ENCODE peak calls at places on chromosome 14, in four cellular contexts. F is IMR-90, Y is GM12878, Z is K562. I is an unnamed sample.
A peak's percentile ranks its signal among the peaks of the same experiment; 100 is the strongest.

GRCh38 chr14:57480044-57480443 is 13.6 kb downstream of the CCDC198 start:
- DNase-seq in F (no peak), Y (no peak), Z (no peak), I (no peak)

GRCh38 chr14:88993946-88994345 is 169.5 kb downstream of the TTC8 start:
- DNase-seq in F (peak; percentile 76), Y (no peak), Z (no peak), I (no peak)

GRCh38 chr14:88879016-88879415 is 54.6 kb downstream of the TTC8 start:
- DNase-seq in F (peak; percentile 96), Y (no peak), Z (no peak), I (no peak)

GRCh38 chr14:26841920-26842741 is 244.3 kb upstream of the NOVA1 start:
- DNase-seq in F (peak; percentile 60), Y (no peak), Z (no peak), I (no peak)

GRCh38 chr14:85528882-85529585 is 910 bp upstream of the FLRT2 start:
- DNase-seq in F (peak; percentile 72), Y (no peak), Z (no peak), I (no peak)

GRCh38 chr14:95833429-95833828 is 43.2 kb upstream of the TUNAR start:
- DNase-seq in F (no peak), Y (no peak), Z (peak; percentile 7), I (no peak)

GRCh38 chr14:22478247-22478646 is 110.8 kb downstream of the DAD1 start:
- DNase-seq in F (no peak), Y (no peak), Z (no peak), I (no peak)

GRCh38 chr14:91693342-91693741 is 38.5 kb downstream of the CATSPERB start:
- DNase-seq in F (no peak), Y (no peak), Z (no peak), I (no peak)

GRCh38 chr14:99099051-99099787 is 172.8 kb downstream of the BCL11B start:
- DNase-seq in F (no peak), Y (no peak), Z (no peak), I (no peak)

GRCh38 chr14:69695664-69696527 is 71.0 kb upstream of the SRSF5 start:
- DNase-seq in F (peak; percentile 30), Y (no peak), Z (no peak), I (no peak)

DNA sequence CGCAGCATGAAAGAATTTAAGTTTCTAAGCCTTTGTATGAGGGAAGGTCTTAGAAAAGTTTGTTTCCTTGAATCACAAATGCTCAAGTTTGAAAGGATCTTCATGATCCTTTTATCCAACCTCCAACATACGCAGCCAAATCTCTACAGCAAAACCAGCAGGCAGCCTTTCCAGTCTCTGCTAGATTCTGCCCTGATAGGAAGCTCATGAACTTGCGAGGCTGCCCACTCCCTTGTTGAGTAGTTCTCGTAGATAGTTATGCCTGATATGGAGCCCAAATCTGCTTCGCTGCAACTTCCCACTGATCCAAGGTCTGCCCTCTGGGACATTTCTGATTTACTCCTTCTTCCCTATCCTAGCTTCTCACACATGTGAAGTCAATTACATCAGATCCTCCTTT is 272.9 kb downstream of the EGLN3 start:
- DNase-seq in F (no peak), Y (no peak), Z (no peak), I (no peak)
- TF ChIP-seq CHD1 in F (no peak), Y (no peak), Z (no peak), I (no peak)

DNA sequence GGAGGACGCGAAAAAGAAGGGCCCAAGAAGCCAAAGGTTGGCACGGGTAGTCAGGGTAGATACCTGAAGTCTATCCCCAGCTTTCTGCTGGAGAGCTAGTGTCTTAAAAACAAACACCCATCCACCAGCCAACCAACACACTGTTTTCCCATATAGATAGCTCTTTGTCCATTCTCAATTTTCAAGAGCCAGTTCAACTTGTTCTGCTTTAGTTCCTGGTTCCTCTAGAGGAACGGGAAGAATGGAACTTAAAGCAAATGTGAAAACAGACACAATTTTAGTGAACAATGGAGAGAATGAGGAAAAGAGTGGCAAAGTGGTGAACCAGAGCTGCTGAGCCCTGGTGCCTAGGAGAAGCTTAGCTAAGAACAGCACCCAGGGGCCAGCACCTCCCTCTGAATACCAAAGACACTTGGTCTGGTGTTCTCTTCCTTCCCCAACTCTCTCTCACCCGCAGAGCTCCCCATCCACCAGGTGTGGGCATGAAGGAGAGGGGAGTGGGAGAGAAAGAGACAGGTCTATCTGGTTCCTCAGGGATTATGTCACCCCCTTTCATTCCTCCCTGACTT is 3.8 kb downstream of the NDRG2 start:
- DNase-seq in F (no peak), Y (no peak), Z (no peak), I (no peak)
- TF ChIP-seq CHD1 in F (no peak), Y (no peak), Z (no peak), I (no peak)

GRCh38 chr14:65243766-65244442 is 141.6 kb upstream of the MAX start:
- DNase-seq in F (peak; percentile 36), Y (no peak), Z (no peak), I (no peak)
- TF ChIP-seq CHD1 in F (no peak), Y (no peak), Z (no peak), I (no peak)

GRCh38 chr14:76867536-76868452 is 41.6 kb downstream of the LRRC74A start:
- DNase-seq in F (no peak), Y (no peak), Z (no peak), I (no peak)
- TF ChIP-seq CHD1 in F (no peak), Y (no peak), Z (no peak), I (no peak)

DNA sequence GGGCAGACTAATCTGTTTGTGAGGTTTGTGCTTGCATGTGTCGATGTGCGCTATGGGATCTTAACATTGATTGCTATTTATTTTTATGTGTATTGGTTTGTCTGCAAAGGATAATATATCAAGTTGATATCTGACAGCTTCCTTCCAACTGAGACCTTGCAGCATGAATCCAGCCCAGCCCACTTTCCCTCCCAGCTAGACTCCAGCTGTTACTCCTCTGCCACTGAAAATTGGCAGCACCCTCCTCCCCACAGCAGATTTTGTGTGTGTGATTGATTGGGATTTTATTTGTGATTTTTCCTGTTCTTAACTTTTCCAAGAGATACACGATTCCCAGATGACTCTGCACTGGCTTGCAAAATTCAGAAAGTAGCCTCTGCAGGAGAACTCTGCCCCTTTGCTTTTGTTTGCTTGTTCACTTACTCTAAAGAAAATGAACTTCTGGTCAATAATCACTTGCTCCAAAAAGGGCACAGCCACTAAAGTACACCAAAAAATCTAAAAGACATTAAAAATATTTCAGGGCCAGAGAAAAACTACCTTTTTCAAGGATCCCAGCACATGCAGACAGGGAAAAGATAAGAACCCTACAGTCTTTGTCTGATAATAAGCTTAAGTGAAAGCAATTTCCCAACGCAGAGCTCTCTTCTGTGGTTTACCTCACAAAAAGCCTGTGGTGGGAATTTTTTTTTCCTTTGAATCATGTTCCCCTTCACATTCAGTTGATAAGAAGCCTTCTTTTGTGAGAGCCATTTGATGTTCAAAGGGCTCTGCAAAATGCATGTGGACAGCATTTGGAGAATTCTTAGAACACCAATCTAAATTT is 222.0 kb downstream of the RPS29 start:
- DNase-seq in F (no peak), Y (no peak), Z (no peak), I (no peak)
- TF ChIP-seq CHD1 in F (no peak), Y (no peak), Z (no peak), I (no peak)

DNA sequence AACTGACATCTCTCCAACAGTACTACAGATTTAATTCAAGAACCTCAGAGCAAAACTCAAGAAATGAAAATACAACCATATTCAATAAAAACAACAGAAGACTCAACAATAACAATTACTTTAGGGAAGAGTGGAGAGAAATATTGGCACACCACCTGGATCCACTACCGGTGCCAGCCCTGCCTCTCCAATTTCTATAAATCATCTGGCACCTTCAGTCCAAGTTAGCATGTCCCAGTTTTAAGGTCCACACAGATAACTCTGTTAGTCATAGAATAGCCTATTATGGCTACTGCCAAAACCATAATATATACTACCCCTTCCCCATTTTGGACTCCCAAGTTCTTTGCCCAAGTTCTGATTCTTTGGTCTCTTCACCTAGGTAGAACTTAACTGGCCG is 69.9 kb upstream of the PSMA6 start:
- DNase-seq in F (no peak), Y (no peak), Z (no peak), I (no peak)
- TF ChIP-seq CHD1 in F (no peak), Y (no peak), Z (no peak), I (no peak)

DNA sequence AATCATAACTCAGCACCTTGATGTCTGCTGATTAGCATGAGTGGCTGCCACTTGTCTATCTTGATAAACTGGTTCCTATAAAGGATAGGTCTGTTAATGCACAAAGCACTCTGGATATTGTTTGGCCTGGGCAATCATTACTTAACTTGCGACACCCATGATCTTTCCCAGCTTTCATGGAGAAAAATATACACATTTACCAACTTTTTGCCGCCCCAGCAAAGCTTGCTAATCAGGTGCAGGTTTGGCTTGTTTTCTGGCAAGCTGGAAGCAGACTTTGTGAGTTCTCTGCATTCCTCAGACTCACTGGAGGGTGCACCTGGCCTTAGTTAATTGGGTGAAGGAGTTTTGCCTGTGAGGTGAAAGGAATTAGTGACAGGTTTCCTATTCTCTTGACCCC is 1126.4 kb upstream of the FLRT2 start:
- DNase-seq in F (no peak), Y (no peak), Z (no peak), I (no peak)
- TF ChIP-seq CHD1 in F (no peak), Y (no peak), Z (no peak), I (no peak)

GRCh38 chr14:62216121-62216520 is 453.9 kb downstream of the SNAPC1 start:
- DNase-seq in F (no peak), Y (no peak), Z (no peak), I (no peak)

GRCh38 chr14:62209287-62209899 is 447.2 kb downstream of the SNAPC1 start:
- DNase-seq in F (peak; percentile 89), Y (no peak), Z (no peak), I (no peak)

DNA sequence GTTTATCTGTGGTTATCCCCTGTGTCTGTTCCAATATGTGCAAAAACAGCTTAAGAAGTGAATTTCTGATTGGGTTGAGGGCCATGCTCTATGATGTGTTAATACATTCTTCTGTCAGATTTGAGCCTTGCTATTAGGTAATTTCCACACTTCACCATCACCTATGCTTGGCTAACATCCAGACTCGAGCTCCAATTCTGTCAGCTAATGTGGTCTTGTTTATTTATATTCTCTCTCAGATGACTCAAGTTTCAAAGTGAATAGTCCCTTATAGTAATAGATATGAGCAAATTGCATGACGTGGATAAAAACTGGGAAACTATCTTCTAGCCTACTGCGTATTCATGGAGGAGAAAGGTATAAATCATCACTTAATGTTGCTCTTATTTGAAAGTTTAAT is 451.3 kb downstream of the SNAPC1 start:
- DNase-seq in F (peak; percentile 83), Y (no peak), Z (no peak), I (no peak)
- TF ChIP-seq CHD1 in F (no peak), Y (no peak), Z (no peak), I (no peak)